ENCODE peak calls at places on chromosomes 7 and 10, in six cellular contexts. V is K562, I is HepG2, Z is SK-N-SH, Y is H1, H is GM12878. A is an unnamed sample.

GRCh38 chr7:68025363-68025762 is 1028.7 kb downstream of the TYW1 start:
- DNase-seq in V (no peak), I (no peak), Y (no peak), Z (no peak), H (no peak), A (no peak)

GRCh38 chr7:39952378-39952777 is 2.3 kb downstream of the CDK13 start:
- DNase-seq in V (no peak), Y (no peak), H (no peak), I (no peak), Z (no peak), A (no peak)

GRCh38 chr10:80855348-80855971 is 317.8 kb downstream of the SH2D4B start:
- DNase-seq in V (peak; percentile 40), Y (peak; percentile 77), Z (peak; percentile 50), H (peak; percentile 13), I (peak; percentile 2), A (no peak)

GRCh38 chr10:42933454-42934340 is 143.2 kb upstream of the RET start:
- DNase-seq in Y (peak; percentile 75), H (no peak), Z (peak; percentile 62), V (no peak), I (no peak), A (no peak)

GRCh38 chr7:75716992-75717626 is 21.6 kb downstream of the HIP1 start:
- DNase-seq in H (no peak), V (no peak), Z (no peak), I (peak; percentile 59), Y (no peak), A (no peak)

GRCh38 chr7:77542895-77543294 is 5.8 kb downstream of the PTPN12 start:
- DNase-seq in H (no peak), V (no peak), I (no peak), Y (no peak), Z (no peak), A (no peak)

GRCh38 chr7:25894002-25894901 is 257.7 kb upstream of the NFE2L3 start:
- DNase-seq in I (peak; percentile 45), Z (peak; percentile 25), V (peak; percentile 33), H (peak; percentile 53), Y (peak; percentile 60), A (no peak)

GRCh38 chr7:38746438-38746837 is 115.3 kb upstream of the AMPH start:
- DNase-seq in I (no peak), Y (no peak), H (no peak), V (no peak), Z (no peak), A (no peak)

GRCh38 chr10:113663908-113664307 is at the start of gene NRAP:
- DNase-seq in H (no peak), I (no peak), Z (no peak), Y (no peak), V (no peak), A (no peak)

GRCh38 chr10:94405406-94405805 is 3.1 kb downstream of the TBC1D12 start:
- DNase-seq in Z (no peak), H (no peak), Y (no peak), I (no peak), V (peak; percentile 20), A (no peak)

GRCh38 chr10:110947061-110947595 is 27.7 kb downstream of the SHOC2 start:
- DNase-seq in Z (no peak), V (no peak), I (no peak), H (no peak), Y (no peak), A (no peak)

GRCh38 chr7:291302-292092 is 1.5 kb downstream of the FOXL3 start:
- DNase-seq in V (no peak), I (no peak), H (no peak), Z (no peak), Y (no peak), A (no peak)

GRCh38 chr7:155815332-155816191 is 3.3 kb upstream of the SHH start:
- DNase-seq in V (peak; percentile 64), I (no peak), Z (peak; percentile 77), Y (peak; percentile 96), H (no peak), A (peak; percentile 59)

GRCh38 chr7:70285176-70285575 is 686.9 kb downstream of the AUTS2 start:
- DNase-seq in V (no peak), H (no peak), Z (no peak), Y (no peak), I (no peak), A (no peak)

GRCh38 chr10:59950105-59950504 is 43.7 kb upstream of the CCDC6 start:
- DNase-seq in H (no peak), I (no peak), Z (no peak), Y (no peak), V (no peak), A (no peak)
- TF ChIP-seq GABPA in H (no peak), I (no peak), Z (no peak), Y (no peak), V (no peak), A (no peak)

GRCh38 chr7:84194484-84195260 is at the start of gene SEMA3A:
- DNase-seq in Z (peak; percentile 55), V (peak; percentile 1), Y (no peak), I (peak; percentile 8), H (no peak), A (no peak)
- TF ChIP-seq POLR2AphosphoS5 in Z (no peak), V (no peak), Y (no peak), I (no peak), H (no peak), A (no peak)

DNA sequence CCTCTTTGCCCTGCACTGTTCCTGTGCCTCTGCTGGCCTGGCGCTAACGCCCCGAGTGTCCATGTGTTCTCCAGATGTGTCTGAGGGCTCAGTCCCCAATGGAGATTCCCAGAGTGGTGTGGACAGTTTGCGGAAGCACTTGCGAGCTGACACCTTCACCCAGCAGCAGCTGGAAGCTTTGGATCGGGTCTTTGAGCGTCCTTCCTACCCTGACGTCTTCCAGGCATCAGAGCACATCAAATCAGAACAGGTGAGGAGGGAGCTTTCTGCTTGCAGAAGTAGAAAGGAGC is 60.9 kb downstream of the PAX2 start:
- DNase-seq in V (no peak), H (no peak), Z (peak; percentile 75), I (no peak), Y (no peak), A (no peak)
- H3K27me3 ChIP-seq in V (peaks cover 58% of the 10 kb centered on the region), H (peaks cover 3% of the 10 kb centered on the region), Z (peaks cover 31% of the 10 kb centered on the region), I (peaks cover 86% of the 10 kb centered on the region), Y (peaks cover 7% of the 10 kb centered on the region), A (peaks cover 19% of the 10 kb centered on the region)

GRCh38 chr7:3956949-3957348 is 655.9 kb downstream of the SDK1 start:
- DNase-seq in Y (no peak), H (peak; percentile 31), V (no peak), Z (no peak), I (no peak), A (no peak)

GRCh38 chr7:3957735-3958491 is 656.9 kb downstream of the SDK1 start:
- DNase-seq in Y (no peak), I (no peak), V (no peak), Z (no peak), H (peak; percentile 34), A (no peak)

GRCh38 chr7:3955026-3955425 is 654.0 kb downstream of the SDK1 start:
- DNase-seq in Z (peak; percentile 44), V (no peak), I (no peak), H (no peak), Y (no peak), A (no peak)

GRCh38 chr7:3953946-3954345 is 652.9 kb downstream of the SDK1 start:
- DNase-seq in Z (no peak), H (no peak), V (no peak), Y (no peak), I (peak; percentile 62), A (no peak)

DNA sequence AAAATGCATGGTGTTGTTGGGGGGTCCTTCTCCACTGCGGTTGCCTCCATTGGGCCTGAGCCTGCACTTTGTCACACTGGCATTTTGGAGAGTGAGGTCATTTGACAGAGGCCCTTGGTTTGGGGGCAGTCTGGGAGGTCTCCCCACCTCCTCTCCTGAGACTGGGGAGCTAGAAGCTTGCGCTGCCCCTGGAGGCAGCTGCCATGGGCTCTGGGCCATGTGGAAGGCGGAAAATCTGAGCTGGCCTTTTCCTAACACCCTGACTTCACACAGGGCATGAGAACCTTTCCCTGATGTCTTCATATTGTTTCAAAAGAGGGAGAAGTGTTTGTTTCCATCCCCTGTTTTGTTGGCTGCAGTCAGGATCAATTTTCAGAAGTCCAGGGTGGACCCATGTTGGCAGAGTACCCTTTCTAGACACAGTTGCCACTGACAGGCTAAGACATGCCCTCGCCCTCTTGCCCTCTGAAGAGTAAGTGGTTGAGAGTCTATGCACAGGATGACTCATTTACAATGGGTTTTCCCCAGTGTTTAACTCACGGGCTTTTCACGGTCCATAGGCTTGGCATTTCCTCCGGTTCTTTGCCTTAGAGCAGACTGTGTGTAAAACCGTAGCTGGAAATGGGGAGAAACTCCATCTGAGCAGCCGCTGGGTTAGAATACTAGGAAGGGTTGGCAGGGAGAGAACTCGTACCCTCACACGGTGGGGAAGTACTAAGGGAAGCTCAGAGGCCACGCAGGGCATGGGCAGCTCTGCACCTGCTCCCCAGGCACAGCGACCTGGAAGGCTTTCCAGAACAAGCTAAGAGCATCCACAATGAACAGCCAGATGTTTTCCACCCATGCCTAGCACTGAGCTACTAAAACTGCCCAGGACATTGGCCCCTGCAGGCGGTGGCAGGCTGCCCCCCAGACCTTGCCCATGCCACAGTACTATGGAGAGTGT is 655.0 kb downstream of the SDK1 start:
- DNase-seq in H (peak; percentile 19), Y (no peak), I (no peak), V (no peak), Z (no peak), A (no peak)
- TF ChIP-seq GABPA in H (no peak), Y (no peak), I (no peak), V (no peak), Z (no peak), A (no peak)

GRCh38 chr10:51233337-51234100 is 159.2 kb downstream of the PRKG1 start:
- DNase-seq in Z (peak; percentile 6), H (no peak), I (no peak), Y (no peak), V (no peak), A (no peak)

GRCh38 chr10:51227897-51228713 is 153.8 kb downstream of the PRKG1 start:
- DNase-seq in Y (no peak), V (no peak), I (no peak), H (no peak), Z (no peak), A (no peak)

GRCh38 chr10:51228714-51229100 is 154.4 kb downstream of the PRKG1 start:
- DNase-seq in Y (no peak), Z (no peak), V (no peak), I (no peak), H (no peak), A (no peak)

GRCh38 chr10:51231754-51232153 is 157.5 kb downstream of the PRKG1 start:
- DNase-seq in H (no peak), Y (no peak), Z (no peak), V (no peak), I (no peak), A (no peak)

GRCh38 chr10:51230828-51231227 is 156.5 kb downstream of the PRKG1 start:
- DNase-seq in V (no peak), Z (no peak), H (no peak), I (no peak), Y (no peak), A (no peak)
- TF ChIP-seq POLR2AphosphoS5 in V (no peak), Z (no peak), H (no peak), I (no peak), Y (no peak), A (no peak)